ENCODE peak calls at places on chromosome 2, in six cellular contexts. M is mesenchymal stem cell, Q is uterus, F is Caco-2, R is aorta, Z is endodermal cell. J is an unnamed sample.

GRCh38 chr2:9145109-9145751 is 61.4 kb upstream of the ASAP2 start:
- DNase-seq in R (no peak), Q (peak; percentile 58), M (peak; percentile 12), Z (no peak), F (no peak), J (no peak)

GRCh38 chr2:220703279-220703678 is 868.8 kb downstream of the EPHA4 start:
- DNase-seq in F (no peak), R (no peak), Z (no peak), Q (no peak), M (no peak), J (no peak)

GRCh38 chr2:128228894-128229293 is 89.8 kb downstream of the HS6ST1 start:
- DNase-seq in Q (no peak), M (peak; percentile 24), R (no peak), Z (no peak), F (no peak), J (no peak)

GRCh38 chr2:17273066-17273465 is 245.2 kb downstream of the RAD51AP2 start:
- DNase-seq in Z (no peak), M (no peak), R (no peak), Q (no peak), F (no peak), J (no peak)

GRCh38 chr2:33589444-33589843 is 9.7 kb downstream of the FAM98A start:
- DNase-seq in Q (no peak), R (no peak), Z (no peak), F (no peak), M (no peak), J (no peak)

GRCh38 chr2:9071032-9071431 is 67.5 kb upstream of the MBOAT2 start:
- DNase-seq in M (peak; percentile 67), R (no peak), Q (no peak), Z (no peak), F (peak; percentile 25), J (peak; percentile 75)

GRCh38 chr2:762646-763045 is 85.4 kb upstream of the TMEM18 start:
- DNase-seq in M (no peak), Z (no peak), R (no peak), F (no peak), Q (no peak), J (no peak)

GRCh38 chr2:231037202-231037730 is at the start of gene C2orf72:
- DNase-seq in Z (peak; percentile 70), F (peak; percentile 80), M (no peak), Q (no peak), R (no peak), J (no peak)

GRCh38 chr2:12918841-12919445 is 202.2 kb downstream of the TRIB2 start:
- DNase-seq in Z (no peak), Q (peak; percentile 81), F (no peak), M (peak; percentile 55), R (peak; percentile 78), J (peak; percentile 49)

GRCh38 chr2:150674283-150674682 is 186.8 kb upstream of the RND3 start:
- DNase-seq in M (no peak), R (no peak), F (no peak), Q (no peak), Z (no peak), J (no peak)

GRCh38 chr2:112705576-112705975 is 15.2 kb upstream of the NT5DC4 start:
- DNase-seq in F (no peak), Z (no peak), R (peak; percentile 2), Q (no peak), M (no peak), J (peak; percentile 31)

GRCh38 chr2:238582159-238582558 is 155.4 kb downstream of the ASB1 start:
- DNase-seq in Z (no peak), M (peak; percentile 1), R (no peak), F (no peak), Q (no peak), J (peak; percentile 32)

GRCh38 chr2:170098626-170099312 is 79.2 kb upstream of the MYO3B start:
- DNase-seq in Z (no peak), Q (no peak), R (no peak), F (no peak), M (no peak), J (no peak)

GRCh38 chr2:102061962-102062795 is 70.4 kb downstream of the IL1R2 start:
- DNase-seq in F (no peak), Q (no peak), Z (no peak), M (peak; percentile 96), R (no peak), J (peak; percentile 64)

GRCh38 chr2:170170281-170171035 is 7.5 kb upstream of the MYO3B start:
- DNase-seq in R (no peak), Q (no peak), M (no peak), F (no peak), Z (no peak), J (no peak)

GRCh38 chr2:98577313-98577712 is 31.0 kb downstream of the COA5 start:
- DNase-seq in M (no peak), F (no peak), R (no peak), Q (no peak), Z (peak; percentile 45), J (no peak)

GRCh38 chr2:98579926-98580325 is 28.4 kb downstream of the COA5 start:
- DNase-seq in R (no peak), Q (no peak), F (no peak), M (no peak), Z (peak; percentile 21), J (no peak)

GRCh38 chr2:98580656-98581284 is 27.5 kb downstream of the COA5 start:
- DNase-seq in M (no peak), Z (peak; percentile 45), R (no peak), Q (no peak), F (no peak), J (no peak)

GRCh38 chr2:98576666-98577312 is 31.5 kb downstream of the COA5 start:
- DNase-seq in Z (peak; percentile 35), Q (no peak), R (no peak), M (no peak), F (no peak), J (no peak)

GRCh38 chr2:98578231-98578630 is 30.1 kb downstream of the COA5 start:
- DNase-seq in F (no peak), R (no peak), Q (no peak), M (no peak), Z (peak; percentile 38), J (no peak)
- H3K36me3 ChIP-seq in F (no peaks in the 10 kb centered on the region), R (peaks cover 8% of the 10 kb centered on the region), Q (no peaks in the 10 kb centered on the region), M (peaks cover 38% of the 10 kb centered on the region), Z (peaks cover 95% of the 10 kb centered on the region), J (peaks cover 4% of the 10 kb centered on the region)

DNA sequence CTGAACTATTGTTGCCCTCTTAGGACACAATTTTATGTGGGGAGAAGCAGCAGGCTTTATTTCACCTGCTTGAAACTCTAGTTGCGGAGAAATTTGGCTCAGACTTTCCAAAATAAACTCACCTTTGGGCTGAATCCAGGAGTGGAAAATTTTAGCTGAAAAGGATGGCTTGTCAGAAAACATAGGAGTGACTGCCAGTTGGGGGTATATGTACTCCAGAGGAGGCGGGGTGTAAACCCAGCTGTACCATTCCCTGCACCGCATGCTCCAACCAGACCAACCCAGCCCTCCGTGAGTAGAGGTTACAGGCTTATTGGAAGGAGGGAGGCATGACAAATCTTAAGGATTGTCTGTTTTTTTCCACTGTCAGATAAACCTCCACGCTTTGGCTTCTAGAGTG is 53.8 kb downstream of the PRKCE start:
- DNase-seq in Q (no peak), F (no peak), R (no peak), Z (no peak), M (no peak), J (no peak)
- H3K36me3 ChIP-seq in Q (no peaks in the 10 kb centered on the region), F (no peaks in the 10 kb centered on the region), R (no peaks in the 10 kb centered on the region), Z (no peaks in the 10 kb centered on the region), M (peaks cover 12% of the 10 kb centered on the region), J (no peaks in the 10 kb centered on the region)

DNA sequence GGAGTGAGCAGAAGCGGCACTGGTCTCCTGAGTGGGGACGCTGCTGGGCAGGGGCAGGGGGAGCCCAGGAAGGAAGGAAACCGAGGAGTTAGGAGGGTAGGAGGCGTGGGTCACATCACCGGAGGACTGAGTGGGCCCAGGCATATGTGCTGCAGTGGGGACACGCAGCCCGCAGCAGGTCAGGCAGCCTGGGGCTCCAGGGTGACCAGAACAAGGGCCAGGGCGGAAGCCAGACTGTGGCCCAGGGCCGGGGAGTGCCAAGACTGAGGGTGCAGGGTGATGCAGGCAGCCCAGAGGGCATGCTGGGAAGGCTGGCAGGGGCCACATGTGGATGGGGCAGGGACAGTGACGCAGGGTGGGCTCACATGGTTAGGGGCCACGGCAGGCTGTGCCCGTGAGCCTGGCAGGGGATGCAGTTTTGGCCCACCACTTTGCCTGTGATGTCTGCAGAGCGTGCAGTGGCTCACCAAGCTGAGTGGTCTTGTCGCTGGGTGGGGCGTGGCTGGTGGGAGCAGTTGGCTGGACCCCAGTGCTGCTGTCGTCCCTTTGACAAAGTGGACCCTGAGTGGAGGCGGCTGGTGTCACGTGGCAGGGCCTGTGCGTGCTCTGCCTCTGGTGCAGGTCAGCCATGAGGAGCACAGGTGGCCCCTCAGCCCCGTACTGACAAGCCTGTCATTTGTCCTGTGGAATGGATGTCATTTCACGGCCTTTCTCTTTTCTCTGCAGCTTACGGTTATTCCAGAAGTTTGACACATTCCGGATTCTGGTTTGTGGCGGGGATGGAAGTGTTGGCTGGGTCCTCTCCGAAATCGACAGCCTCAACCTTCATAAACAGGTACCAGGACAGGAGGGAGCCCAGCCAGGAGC is 87.1 kb downstream of the DGKD start:
- DNase-seq in Z (peak; percentile 37), R (peak; percentile 72), Q (no peak), F (no peak), M (no peak), J (no peak)
- H3K36me3 ChIP-seq in Z (peaks cover 7% of the 10 kb centered on the region), R (peaks cover 5% of the 10 kb centered on the region), Q (no peaks in the 10 kb centered on the region), F (no peaks in the 10 kb centered on the region), M (peaks cover 18% of the 10 kb centered on the region), J (peaks cover 6% of the 10 kb centered on the region)

GRCh38 chr2:28776471-28776870 is 24.8 kb downstream of the PPP1CB start:
- DNase-seq in R (no peak), Z (no peak), F (no peak), M (no peak), Q (no peak), J (no peak)

GRCh38 chr2:28778392-28778791 is 26.8 kb downstream of the PPP1CB start:
- DNase-seq in M (no peak), R (no peak), Q (no peak), Z (no peak), F (no peak), J (no peak)

GRCh38 chr2:28782423-28782822 is 28.2 kb upstream of the SPDYA start:
- DNase-seq in Q (no peak), R (no peak), M (no peak), Z (no peak), F (no peak), J (no peak)

GRCh38 chr2:28780496-28780895 is 28.9 kb downstream of the PPP1CB start:
- DNase-seq in R (no peak), M (no peak), Q (no peak), F (no peak), Z (no peak), J (no peak)

DNA sequence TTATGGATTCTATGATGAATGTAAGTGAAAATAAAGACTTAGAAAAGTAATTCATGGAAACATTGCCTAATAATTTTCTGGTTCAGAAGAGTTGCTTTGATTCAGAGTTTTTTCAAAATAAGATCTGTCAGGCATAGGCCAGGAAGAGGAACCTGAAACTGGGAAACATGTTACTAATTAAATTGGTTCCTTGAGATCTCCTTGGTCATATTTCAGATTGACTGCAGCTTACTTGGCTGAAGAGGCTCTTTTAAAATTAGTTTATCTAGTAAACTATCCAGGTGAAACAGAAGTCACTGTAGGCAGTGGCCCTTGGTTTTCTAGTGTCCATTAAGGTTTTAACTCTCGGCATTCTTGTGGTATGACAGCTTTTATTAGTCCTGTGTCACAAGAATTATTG is 27.4 kb downstream of the PPP1CB start:
- DNase-seq in M (no peak), F (no peak), R (no peak), Z (no peak), Q (no peak), J (no peak)
- H3K36me3 ChIP-seq in M (peaks cover 69% of the 10 kb centered on the region), F (no peaks in the 10 kb centered on the region), R (peaks cover 3% of the 10 kb centered on the region), Z (peaks cover 75% of the 10 kb centered on the region), Q (no peaks in the 10 kb centered on the region), J (peaks cover 34% of the 10 kb centered on the region)

J was measured in brain microvascular endothelial cell.